ENCODE peak calls at places on chromosomes 4 and X, in seven cellular contexts. A, X, L, E, Y, P and V are unnamed samples.

GRCh38 chr4:123346944-123347343 is 49.7 kb upstream of the SPRY1 start:
- DNase-seq in A (no peak), X (no peak), L (no peak), E (no peak), Y (no peak), P (no peak), V (no peak)

GRCh38 chr4:61202638-61203495 is 2.7 kb downstream of the ADGRL3 start:
- DNase-seq in A (no peak), X (no peak), L (no peak), E (peak), Y (no peak), P (no peak), V (peak)

GRCh38 chr4:7947927-7948326 is 8.3 kb upstream of the AFAP1 start:
- DNase-seq in A (no peak), X (no peak), L (no peak), E (no peak), Y (no peak), P (no peak), V (no peak)

GRCh38 chr4:720111-720860 is 14.7 kb downstream of the PCGF3 start:
- DNase-seq in A (no peak), X (no peak), L (no peak), E (no peak), Y (no peak), P (no peak), V (no peak)

GRCh38 chr4:81652069-81652478 is 180.4 kb upstream of the RASGEF1B start:
- DNase-seq in A (no peak), X (no peak), L (no peak), E (no peak), Y (no peak), P (no peak), V (no peak)

GRCh38 chr4:48421101-48421500 is 62.0 kb upstream of the SLC10A4 start:
- DNase-seq in A (no peak), X (no peak), L (no peak), E (no peak), Y (no peak), P (no peak), V (peak)

GRCh38 chrX:75131973-75132627 is 24.0 kb downstream of the ABCB7 start:
- DNase-seq in A (no peak), X (no peak), L (no peak), E (peak), Y (no peak), P (no peak), V (no peak)

GRCh38 chrX:3540105-3540504 is 173.3 kb downstream of the PRKX start:
- DNase-seq in A (no peak), X (no peak), L (no peak), E (no peak), Y (no peak), P (no peak), V (no peak)

GRCh38 chrX:133350751-133351150 is 64.5 kb downstream of the GPC4 start:
- DNase-seq in A (no peak), X (no peak), L (no peak), E (no peak), Y (peak), P (no peak), V (no peak)

GRCh38 chr4:21768349-21769310 is 179.9 kb downstream of the KCNIP4 start:
- DNase-seq in A (no peak), X (no peak), L (no peak), E (peak), Y (peak), P (no peak), V (no peak)

GRCh38 chr4:95593992-95594391 is 45.2 kb upstream of the UNC5C start:
- DNase-seq in A (no peak), X (no peak), L (no peak), E (no peak), Y (no peak), P (no peak), V (no peak)

GRCh38 chr4:101000496-101000895 is 346.8 kb downstream of the PPP3CA start:
- DNase-seq in A (no peak), X (no peak), L (no peak), E (no peak), Y (no peak), P (no peak), V (no peak)

GRCh38 chr4:113732-114131 is 10.6 kb upstream of the ZNF718 start:
- DNase-seq in A (no peak), X (no peak), L (no peak), E (no peak), Y (no peak), P (no peak), V (no peak)

GRCh38 chrX:136491832-136492231 is 4.1 kb downstream of the BRS3 start:
- DNase-seq in A (no peak), X (no peak), L (no peak), E (peak), Y (no peak), P (no peak), V (no peak)

GRCh38 chrX:87516716-87517115 is 886 bp upstream of the KLHL4 start:
- DNase-seq in A (no peak), X (no peak), L (no peak), E (no peak), Y (no peak), P (no peak), V (peak)

DNA sequence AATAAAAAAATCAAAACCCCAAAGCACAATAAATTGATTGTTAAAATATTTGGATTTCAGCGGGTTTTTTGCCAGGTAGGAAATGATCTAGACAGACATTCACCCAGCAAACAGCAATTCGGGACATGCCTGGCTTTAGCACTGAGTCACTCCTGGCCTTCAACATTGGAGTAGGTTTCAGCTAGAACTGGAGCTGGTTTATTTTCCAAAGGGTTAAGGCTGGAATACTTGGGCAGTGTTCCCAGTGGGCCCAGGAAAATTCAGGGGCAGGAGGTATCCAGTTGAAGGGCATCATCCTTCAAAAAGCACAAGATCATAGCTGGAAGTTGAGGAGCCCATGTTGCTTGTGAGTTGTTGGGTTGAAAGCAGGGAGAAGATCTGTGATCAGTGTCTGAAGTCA is 41.0 kb downstream of the TXLNG start:
- DNase-seq in A (no peak), X (no peak), L (no peak), E (no peak), Y (peak), P (no peak), V (no peak)
- H3K27ac ChIP-seq in A (peak), X (no peak), L (no peak), E (no peak), Y (peak), P (peak), V (peak)

DNA sequence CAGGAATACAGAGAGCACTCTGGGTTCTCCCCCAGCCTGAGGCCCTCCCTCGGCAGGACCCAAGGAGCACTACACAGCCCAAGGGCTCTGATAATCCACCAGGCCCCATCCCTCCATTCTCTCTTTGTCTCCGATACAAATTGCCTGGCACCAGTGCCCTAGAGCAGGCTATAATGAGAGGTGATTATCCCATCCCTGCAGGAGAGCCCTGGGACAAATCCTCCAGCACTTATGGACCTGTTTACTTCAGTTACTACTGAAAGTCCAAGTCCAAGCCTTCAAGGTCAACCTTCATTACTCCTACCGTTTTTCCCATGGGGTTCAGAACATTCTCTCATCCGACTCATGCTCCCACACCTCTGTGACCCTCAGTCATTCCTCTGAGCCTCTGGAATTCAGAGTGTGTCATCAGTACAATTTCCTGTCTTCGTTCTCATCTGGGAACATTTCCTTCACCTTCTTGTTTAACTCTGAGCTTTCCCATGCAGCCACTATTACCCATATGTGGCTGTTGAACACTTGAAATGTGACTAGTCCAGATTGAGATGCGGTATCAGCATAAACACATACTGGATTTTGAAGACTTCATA is 299.0 kb downstream of the RAPGEF2 start:
- DNase-seq in A (no peak), X (no peak), L (no peak), E (peak), Y (peak), P (peak), V (peak)
- H3K27ac ChIP-seq in A (no peak), X (no peak), L (no peak), E (no peak), Y (peak), P (peak), V (peak)

GRCh38 chrX:103211012-103211715 is 3.7 kb upstream of the BEX4 start:
- DNase-seq in A (no peak), X (no peak), L (peak), E (peak), Y (peak), P (no peak), V (no peak)

GRCh38 chrX:103212749-103213457 is 2.0 kb upstream of the BEX4 start:
- DNase-seq in A (no peak), X (no peak), L (no peak), E (no peak), Y (no peak), P (no peak), V (no peak)

GRCh38 chrX:103220511-103221406 is 5.9 kb downstream of the BEX4 start:
- DNase-seq in A (no peak), X (peak), L (no peak), E (no peak), Y (no peak), P (no peak), V (no peak)

GRCh38 chrX:103215037-103215767 is at the start of gene BEX4:
- DNase-seq in A (peak), X (peak), L (peak), E (peak), Y (peak), P (no peak), V (no peak)

DNA sequence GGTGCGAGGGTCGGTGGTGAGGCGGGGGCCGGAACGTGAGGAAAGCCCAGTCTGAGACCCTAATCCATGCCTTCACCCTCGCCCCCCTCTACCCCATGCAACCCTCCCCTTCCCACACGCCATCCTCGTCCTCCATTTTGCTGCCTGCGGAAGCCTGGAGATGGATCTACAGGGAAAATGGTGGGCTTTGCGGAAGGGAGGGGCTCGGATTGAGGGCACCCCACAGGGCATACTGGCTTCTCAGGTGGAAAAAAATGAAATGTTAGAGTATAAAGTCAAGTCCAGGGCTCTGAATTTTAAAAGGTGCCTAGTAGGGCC is 819 bp downstream of the BEX4 start:
- DNase-seq in A (no peak), X (no peak), L (no peak), E (no peak), Y (no peak), P (no peak), V (no peak)
- H3K27ac ChIP-seq in A (peak), X (peak), L (peak), E (peak), Y (no peak), P (no peak), V (no peak)

GRCh38 chr4:97500423-97500822 is 642.9 kb downstream of the STPG2 start:
- DNase-seq in A (no peak), X (no peak), L (no peak), E (no peak), Y (no peak), P (no peak), V (no peak)
- H3K27ac ChIP-seq in A (no peak), X (no peak), L (no peak), E (no peak), Y (no peak), P (no peak), V (no peak)

GRCh38 chr4:102299302-102299701 is 46.0 kb downstream of the SLC39A8 start:
- DNase-seq in A (no peak), X (no peak), L (no peak), E (no peak), Y (no peak), P (no peak), V (no peak)

GRCh38 chr4:102299708-102300107 is 45.6 kb downstream of the SLC39A8 start:
- DNase-seq in A (no peak), X (no peak), L (no peak), E (peak), Y (peak), P (no peak), V (no peak)

GRCh38 chr4:102301167-102301566 is 44.1 kb downstream of the SLC39A8 start:
- DNase-seq in A (no peak), X (no peak), L (no peak), E (no peak), Y (no peak), P (no peak), V (no peak)

DNA sequence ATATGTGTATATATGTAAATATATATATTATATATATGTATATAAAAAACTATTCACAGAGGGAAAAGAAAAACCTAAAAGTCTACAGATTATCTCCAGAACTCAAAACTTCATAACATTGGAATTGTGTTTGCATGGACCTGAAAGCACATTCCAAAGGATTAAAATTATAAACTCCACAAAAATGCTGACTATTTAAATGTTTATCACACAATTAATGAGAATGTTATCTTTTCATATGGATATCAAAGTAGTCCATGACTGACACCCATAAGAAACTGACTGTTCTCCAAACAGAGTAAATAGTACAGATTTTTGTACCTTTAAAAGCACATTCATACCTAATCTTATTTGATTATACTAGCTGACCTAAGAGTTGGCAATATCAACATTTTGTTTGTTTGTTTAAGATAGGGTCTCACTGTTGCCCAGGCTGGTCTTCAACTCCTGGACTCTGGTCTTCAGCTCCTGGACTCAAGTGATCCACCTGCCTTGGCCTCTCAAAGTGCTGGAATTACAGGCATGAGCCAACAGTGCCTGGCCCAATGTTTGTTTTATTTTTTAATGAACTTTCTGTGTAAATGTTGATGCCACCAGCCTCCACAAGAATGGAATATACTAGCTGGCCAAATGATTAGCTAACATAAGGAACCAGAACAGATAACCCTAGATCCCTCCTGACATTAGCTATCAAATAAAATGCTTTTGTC is 50.0 kb downstream of the SLC39A8 start:
- DNase-seq in A (peak), X (no peak), L (no peak), E (no peak), Y (no peak), P (no peak), V (no peak)
- H3K27ac ChIP-seq in A (no peak), X (no peak), L (no peak), E (no peak), Y (no peak), P (no peak), V (no peak)

GRCh38 chr4:71230258-71230594 is 108.6 kb upstream of the SLC4A4 start:
- DNase-seq in A (no peak), X (no peak), L (no peak), E (no peak), Y (no peak), P (no peak), V (no peak)

GRCh38 chr4:71231073-71231752 is 107.6 kb upstream of the SLC4A4 start:
- DNase-seq in A (no peak), X (peak), L (no peak), E (peak), Y (peak), P (no peak), V (no peak)

GRCh38 chr4:71231753-71232420 is 106.9 kb upstream of the SLC4A4 start:
- DNase-seq in A (no peak), X (no peak), L (no peak), E (peak), Y (no peak), P (no peak), V (no peak)

GRCh38 chr4:71229477-71230257 is 109.2 kb upstream of the SLC4A4 start:
- DNase-seq in A (no peak), X (no peak), L (no peak), E (peak), Y (peak), P (no peak), V (no peak)

DNA sequence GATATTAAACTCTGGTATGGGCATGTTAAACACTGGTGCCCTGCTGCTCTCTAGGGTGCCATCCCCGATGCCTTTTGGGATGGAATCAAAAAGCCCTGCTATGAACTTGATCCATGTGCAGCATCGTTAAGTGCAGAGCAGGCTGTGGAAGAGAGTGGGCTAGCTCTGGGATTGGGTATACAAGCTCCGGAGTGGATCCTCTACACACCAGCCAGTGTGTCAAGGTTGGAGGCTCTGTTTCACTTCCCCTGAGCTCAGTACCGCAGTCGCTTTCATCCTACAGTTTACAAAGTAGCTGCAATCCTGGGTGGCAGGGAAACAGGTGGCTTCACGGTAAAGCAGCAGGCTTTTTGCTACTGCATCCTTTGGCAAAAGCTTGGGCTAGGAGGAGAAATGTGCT is 108.2 kb upstream of the SLC4A4 start:
- DNase-seq in A (no peak), X (no peak), L (no peak), E (no peak), Y (no peak), P (no peak), V (no peak)
- H3K27ac ChIP-seq in A (peak), X (peak), L (no peak), E (no peak), Y (no peak), P (peak), V (no peak)

GRCh38 chr4:15832523-15833451 is 54.7 kb downstream of the CD38 start:
- DNase-seq in A (no peak), X (no peak), L (no peak), E (no peak), Y (no peak), P (no peak), V (no peak)

GRCh38 chr4:15837591-15837990 is 59.5 kb downstream of the CD38 start:
- DNase-seq in A (no peak), X (no peak), L (no peak), E (no peak), Y (no peak), P (no peak), V (no peak)

GRCh38 chr4:15836362-15836761 is 58.2 kb downstream of the CD38 start:
- DNase-seq in A (no peak), X (no peak), L (no peak), E (no peak), Y (peak), P (no peak), V (peak)

DNA sequence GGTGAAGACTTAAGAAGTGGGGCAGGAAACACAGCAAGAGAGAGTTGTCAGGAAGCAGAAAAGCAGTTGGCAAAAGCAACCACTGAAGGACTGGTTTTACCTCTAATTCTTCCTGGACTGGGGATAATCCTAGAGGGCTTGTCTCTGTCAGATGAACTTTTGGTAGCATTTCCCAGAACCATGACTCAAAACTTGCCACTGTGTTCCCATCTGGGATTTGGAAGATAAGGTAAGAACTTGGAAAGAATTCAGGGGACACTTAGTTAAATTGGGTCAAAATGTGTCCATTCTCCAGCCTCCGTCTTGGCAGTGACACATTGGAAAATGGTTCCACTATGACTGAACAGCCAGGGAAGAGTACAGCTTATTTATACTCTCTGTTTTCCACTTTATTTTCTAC is 55.7 kb downstream of the CD38 start:
- DNase-seq in A (no peak), X (no peak), L (no peak), E (no peak), Y (no peak), P (no peak), V (no peak)
- H3K27ac ChIP-seq in A (no peak), X (no peak), L (no peak), E (no peak), Y (no peak), P (no peak), V (no peak)

DNA sequence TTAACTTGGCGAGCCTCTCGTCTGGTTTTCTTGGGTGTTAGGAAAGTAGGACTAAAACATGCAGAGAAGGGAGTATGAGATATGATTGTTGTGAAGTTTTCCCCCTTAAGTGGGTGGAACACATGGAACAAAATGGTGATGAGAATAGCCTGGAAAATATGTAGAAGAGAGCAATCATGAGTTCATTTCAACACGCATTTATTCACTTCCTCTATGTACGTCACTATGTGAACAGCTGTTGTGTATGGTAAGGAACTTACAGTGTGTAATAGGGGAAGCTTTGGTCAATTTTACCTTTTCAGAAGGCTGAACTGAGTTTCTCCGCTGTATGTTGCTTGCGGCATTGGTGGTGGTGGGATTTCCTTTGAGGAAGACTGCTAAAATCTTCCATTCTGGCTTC is 39.4 kb downstream of the POLA1 start:
- DNase-seq in A (no peak), X (no peak), L (no peak), E (no peak), Y (no peak), P (no peak), V (no peak)
- H3K27ac ChIP-seq in A (no peak), X (no peak), L (no peak), E (no peak), Y (no peak), P (no peak), V (no peak)